ENCODE peak calls at places on chromosome 11, in nine cellular contexts. V is omental fat pad, W is NCI-H345, I is Daoy, C is lung, T is Right ventricle myocardium superior, Z is T-helper 9 cell, O is sigmoid colon, P is NCI-H2081 treated with DMSO at 0.1 percent for 48 hours. K is an unnamed sample.

GRCh38 chr11:31797227-31798056 is 13.7 kb downstream of the PAX6 start:
- DNase-seq in V (no peak), I (no peak), O (no peak), W (no peak), T (no peak), P (no peak), C (no peak), Z (no peak), K (no peak)

GRCh38 chr11:66713746-66714480 is 15.1 kb downstream of the SPTBN2 start:
- DNase-seq in C (no peak), O (no peak), V (no peak), T (no peak), Z (no peak), P (no peak), I (no peak), W (no peak), K (no peak)

GRCh38 chr11:2529173-2529572 is 84.4 kb downstream of the KCNQ1 start:
- DNase-seq in C (no peak), O (peak; percentile 32), I (no peak), P (no peak), Z (no peak), W (no peak), T (no peak), V (no peak), K (no peak)

GRCh38 chr11:94647926-94648325 is 80.8 kb downstream of the PIWIL4 start:
- DNase-seq in T (peak; percentile 61), P (no peak), I (no peak), O (no peak), W (no peak), V (no peak), C (no peak), Z (no peak), K (no peak)

GRCh38 chr11:97667057-97667456 is 1277.2 kb downstream of the JRKL start:
- DNase-seq in O (no peak), V (no peak), C (no peak), Z (no peak), T (no peak), P (no peak), W (no peak), I (no peak), K (no peak)

GRCh38 chr11:9208726-9209501 is 56.2 kb downstream of the DENND5A start:
- DNase-seq in O (no peak), T (no peak), Z (no peak), P (no peak), C (no peak), I (peak; percentile 19), W (no peak), V (no peak), K (no peak)

GRCh38 chr11:73454987-73455386 is 78.8 kb downstream of the RELT start:
- DNase-seq in Z (no peak), I (no peak), C (no peak), W (no peak), T (peak; percentile 41), O (no peak), V (no peak), P (no peak), K (no peak)

GRCh38 chr11:27656806-27657483 is 43.3 kb downstream of the BDNF start:
- DNase-seq in Z (no peak), W (no peak), O (no peak), V (no peak), I (no peak), P (no peak), T (no peak), C (no peak), K (no peak)

GRCh38 chr11:122656631-122657101 is 1.1 kb downstream of the UBASH3B start:
- DNase-seq in I (no peak), O (peak; percentile 75), C (no peak), Z (peak; percentile 24), T (peak; percentile 64), W (peak; percentile 38), P (no peak), V (no peak), K (peak; percentile 49)

GRCh38 chr11:34940026-34940677 is 23.7 kb downstream of the PDHX start:
- DNase-seq in O (no peak), C (no peak), P (no peak), V (no peak), I (no peak), W (no peak), Z (no peak), T (no peak), K (peak; percentile 48)

GRCh38 chr11:120590472-120590871 is 78.9 kb downstream of the GRIK4 start:
- DNase-seq in W (no peak), I (peak; percentile 42), Z (no peak), P (no peak), O (no peak), C (no peak), V (no peak), T (no peak), K (peak; percentile 28)

GRCh38 chr11:122731500-122731913 is 76.0 kb downstream of the UBASH3B start:
- DNase-seq in P (no peak), O (no peak), Z (no peak), T (no peak), V (no peak), I (peak; percentile 35), C (no peak), W (no peak), K (peak; percentile 92)

GRCh38 chr11:73496134-73496533 is 101.8 kb downstream of the FAM168A start:
- DNase-seq in T (no peak), O (no peak), P (no peak), I (no peak), Z (no peak), W (no peak), V (no peak), C (no peak), K (no peak)

GRCh38 chr11:57335023-57335342 is 709 bp downstream of the SSRP1 start:
- DNase-seq in C (no peak), P (no peak), W (no peak), I (no peak), O (no peak), Z (no peak), V (no peak), T (no peak), K (no peak)

GRCh38 chr11:115530752-115531151 is 26.5 kb upstream of the CADM1 start:
- DNase-seq in T (no peak), V (no peak), I (peak; percentile 13), P (no peak), W (no peak), C (no peak), Z (no peak), O (no peak), K (no peak)

GRCh38 chr11:18065572-18065971 is 19.5 kb upstream of the TPH1 start:
- DNase-seq in T (no peak), P (peak; percentile 93), V (no peak), C (no peak), W (peak; percentile 95), I (no peak), Z (no peak), O (no peak), K (no peak)

GRCh38 chr11:34514597-34514996 is 1.0 kb upstream of the ELF5 start:
- DNase-seq in P (no peak), V (no peak), C (no peak), T (no peak), Z (no peak), W (no peak), I (no peak), O (no peak), K (no peak)

GRCh38 chr11:88827018-88827676 is 238.6 kb downstream of the GRM5 start:
- DNase-seq in I (no peak), V (no peak), W (no peak), P (no peak), Z (no peak), O (no peak), T (no peak), C (no peak), K (no peak)

GRCh38 chr11:13644997-13645667 is 23.3 kb upstream of the FAR1 start:
- DNase-seq in W (no peak), O (no peak), I (no peak), T (no peak), P (no peak), Z (no peak), C (no peak), V (no peak), K (no peak)

GRCh38 chr11:27291302-27291889 is 71.6 kb downstream of the CCDC34 start:
- DNase-seq in W (peak; percentile 15), I (peak; percentile 25), T (no peak), P (no peak), O (no peak), C (no peak), Z (no peak), V (no peak), K (peak; percentile 12)

GRCh38 chr11:27395556-27396258 is 32.7 kb upstream of the CCDC34 start:
- DNase-seq in O (no peak), T (no peak), C (no peak), I (no peak), W (peak; percentile 30), P (no peak), V (no peak), Z (no peak), K (peak; percentile 70)

GRCh38 chr11:74288161-74288560 is 23.3 kb downstream of the P4HA3 start:
- DNase-seq in T (no peak), W (no peak), O (no peak), V (no peak), Z (no peak), P (no peak), I (peak; percentile 81), C (no peak), K (peak; percentile 97)

GRCh38 chr11:69040581-69041260 is 8.0 kb upstream of the TPCN2 start:
- DNase-seq in Z (no peak), I (peak; percentile 81), T (no peak), C (no peak), O (no peak), W (no peak), P (no peak), V (no peak), K (peak; percentile 71)

GRCh38 chr11:46378811-46379482 is 2.5 kb upstream of the MDK start:
- DNase-seq in O (no peak), V (no peak), P (no peak), Z (no peak), W (no peak), T (no peak), I (no peak), C (no peak), K (no peak)

GRCh38 chr11:86978756-86979608 is 23.8 kb upstream of the FZD4 start:
- DNase-seq in I (peak; percentile 17), P (no peak), W (peak; percentile 22), V (no peak), Z (no peak), C (no peak), T (no peak), O (no peak), K (peak; percentile 57)

GRCh38 chr11:15843309-15843857 is 513.0 kb downstream of the SOX6 start:
- DNase-seq in P (no peak), W (peak; percentile 49), T (no peak), O (no peak), C (no peak), V (no peak), Z (no peak), I (peak; percentile 38), K (no peak)

GRCh38 chr11:68081691-68082090 is 39.5 kb downstream of the CHKA start:
- DNase-seq in Z (no peak), C (no peak), I (no peak), V (no peak), W (no peak), P (no peak), O (no peak), T (no peak), K (no peak)

GRCh38 chr11:8227156-8228152 is 36.2 kb downstream of the LMO1 start:
- DNase-seq in W (no peak), Z (no peak), I (peak; percentile 34), P (no peak), T (no peak), O (no peak), V (no peak), C (no peak), K (peak; percentile 50)

GRCh38 chr11:65321828-65322495 is 7.3 kb downstream of the CDC42EP2 start:
- DNase-seq in T (no peak), C (no peak), V (no peak), P (no peak), Z (no peak), W (no peak), I (no peak), O (peak; percentile 90), K (no peak)

GRCh38 chr11:35146074-35146521 is 7.1 kb downstream of the CD44 start:
- DNase-seq in T (no peak), O (no peak), I (no peak), V (no peak), W (no peak), P (no peak), Z (no peak), C (no peak), K (peak; percentile 40)

GRCh38 chr11:131612576-131612975 is 242.2 kb downstream of the NTM start:
- DNase-seq in P (no peak), I (no peak), W (no peak), O (no peak), Z (no peak), V (no peak), T (peak; percentile 52), C (no peak), K (no peak)

K was measured in GM23248.